ENCODE peak calls at places on chromosomes 5 and 9, in seven cellular contexts. One of them, this sample, is unnamed.

GRCh38 chr9:107994638-107995037 is 505.1 kb upstream of the KLF4 start:
- DNase-seq in GF-D8: no peak
- DNase-seq in activated CD8-positive, alpha-beta memory T cell treated with anti-CD3 and anti-CD28 coated beads, Interleukin-2, amount 50 U/mL, for 48 hours: no peak
- DNase-seq in HL-60: no peak
- DNase-seq in stimulated activated CD4-positive, alpha-beta T cell treated with anti-CD3 and anti-CD28 coated beads, TNF-alpha, amount 100 ng/mL, for 24 hours: no peak
- DNase-seq in NCI-H1694: no peak
- DNase-seq in fibroblast of mammary gland: peak
- DNase-seq in this sample: no peak

GRCh38 chr5:116613445-116613844 is 38.8 kb upstream of the SEMA6A start:
- DNase-seq in fibroblast of mammary gland: no peak
- DNase-seq in stimulated activated CD4-positive, alpha-beta T cell treated with anti-CD3 and anti-CD28 coated beads, TNF-alpha, amount 100 ng/mL, for 24 hours: no peak
- DNase-seq in activated CD8-positive, alpha-beta memory T cell treated with anti-CD3 and anti-CD28 coated beads, Interleukin-2, amount 50 U/mL, for 48 hours: no peak
- DNase-seq in GF-D8: no peak
- DNase-seq in HL-60: no peak
- DNase-seq in NCI-H1694: no peak
- DNase-seq in this sample: no peak

GRCh38 chr9:113907282-113907681 is 31.2 kb downstream of the ZNF618 start:
- DNase-seq in GF-D8: no peak
- DNase-seq in fibroblast of mammary gland: no peak
- DNase-seq in NCI-H1694: no peak
- DNase-seq in stimulated activated CD4-positive, alpha-beta T cell treated with anti-CD3 and anti-CD28 coated beads, TNF-alpha, amount 100 ng/mL, for 24 hours: no peak
- DNase-seq in HL-60: no peak
- DNase-seq in activated CD8-positive, alpha-beta memory T cell treated with anti-CD3 and anti-CD28 coated beads, Interleukin-2, amount 50 U/mL, for 48 hours: peak
- DNase-seq in this sample: no peak

GRCh38 chr5:61202213-61202612 is 39.9 kb upstream of the SMIM15 start:
- DNase-seq in activated CD8-positive, alpha-beta memory T cell treated with anti-CD3 and anti-CD28 coated beads, Interleukin-2, amount 50 U/mL, for 48 hours: no peak
- DNase-seq in GF-D8: no peak
- DNase-seq in NCI-H1694: no peak
- DNase-seq in stimulated activated CD4-positive, alpha-beta T cell treated with anti-CD3 and anti-CD28 coated beads, TNF-alpha, amount 100 ng/mL, for 24 hours: no peak
- DNase-seq in fibroblast of mammary gland: peak
- DNase-seq in HL-60: no peak
- DNase-seq in this sample: no peak

GRCh38 chr5:117719413-117719812 is 1144.8 kb upstream of the SEMA6A start:
- DNase-seq in fibroblast of mammary gland: no peak
- DNase-seq in HL-60: no peak
- DNase-seq in GF-D8: no peak
- DNase-seq in activated CD8-positive, alpha-beta memory T cell treated with anti-CD3 and anti-CD28 coated beads, Interleukin-2, amount 50 U/mL, for 48 hours: no peak
- DNase-seq in NCI-H1694: no peak
- DNase-seq in stimulated activated CD4-positive, alpha-beta T cell treated with anti-CD3 and anti-CD28 coated beads, TNF-alpha, amount 100 ng/mL, for 24 hours: no peak
- DNase-seq in this sample: no peak

GRCh38 chr5:96661101-96661840 is 905 bp upstream of the CAST start:
- DNase-seq in fibroblast of mammary gland: peak
- DNase-seq in HL-60: peak
- DNase-seq in NCI-H1694: no peak
- DNase-seq in stimulated activated CD4-positive, alpha-beta T cell treated with anti-CD3 and anti-CD28 coated beads, TNF-alpha, amount 100 ng/mL, for 24 hours: peak
- DNase-seq in GF-D8: no peak
- DNase-seq in activated CD8-positive, alpha-beta memory T cell treated with anti-CD3 and anti-CD28 coated beads, Interleukin-2, amount 50 U/mL, for 48 hours: peak
- DNase-seq in this sample: peak

GRCh38 chr9:81490605-81491331 is 198.6 kb downstream of the TLE1 start:
- DNase-seq in stimulated activated CD4-positive, alpha-beta T cell treated with anti-CD3 and anti-CD28 coated beads, TNF-alpha, amount 100 ng/mL, for 24 hours: no peak
- DNase-seq in fibroblast of mammary gland: peak
- DNase-seq in activated CD8-positive, alpha-beta memory T cell treated with anti-CD3 and anti-CD28 coated beads, Interleukin-2, amount 50 U/mL, for 48 hours: no peak
- DNase-seq in NCI-H1694: no peak
- DNase-seq in GF-D8: no peak
- DNase-seq in HL-60: no peak
- DNase-seq in this sample: no peak

GRCh38 chr9:69193685-69194032 is 19.6 kb downstream of the TJP2 start:
- DNase-seq in HL-60: no peak
- DNase-seq in fibroblast of mammary gland: no peak
- DNase-seq in stimulated activated CD4-positive, alpha-beta T cell treated with anti-CD3 and anti-CD28 coated beads, TNF-alpha, amount 100 ng/mL, for 24 hours: no peak
- DNase-seq in activated CD8-positive, alpha-beta memory T cell treated with anti-CD3 and anti-CD28 coated beads, Interleukin-2, amount 50 U/mL, for 48 hours: no peak
- DNase-seq in NCI-H1694: no peak
- DNase-seq in GF-D8: no peak
- DNase-seq in this sample: no peak

GRCh38 chr5:92402045-92402444 is 1018.9 kb upstream of the ARRDC3 start:
- DNase-seq in GF-D8: no peak
- DNase-seq in activated CD8-positive, alpha-beta memory T cell treated with anti-CD3 and anti-CD28 coated beads, Interleukin-2, amount 50 U/mL, for 48 hours: no peak
- DNase-seq in HL-60: no peak
- DNase-seq in NCI-H1694: no peak
- DNase-seq in fibroblast of mammary gland: peak
- DNase-seq in stimulated activated CD4-positive, alpha-beta T cell treated with anti-CD3 and anti-CD28 coated beads, TNF-alpha, amount 100 ng/mL, for 24 hours: no peak
- DNase-seq in this sample: no peak

GRCh38 chr9:112437406-112437805 is 49.2 kb upstream of the KIAA1958 start:
- DNase-seq in fibroblast of mammary gland: no peak
- DNase-seq in GF-D8: no peak
- DNase-seq in NCI-H1694: no peak
- DNase-seq in activated CD8-positive, alpha-beta memory T cell treated with anti-CD3 and anti-CD28 coated beads, Interleukin-2, amount 50 U/mL, for 48 hours: no peak
- DNase-seq in HL-60: no peak
- DNase-seq in stimulated activated CD4-positive, alpha-beta T cell treated with anti-CD3 and anti-CD28 coated beads, TNF-alpha, amount 100 ng/mL, for 24 hours: no peak
- DNase-seq in this sample: no peak

GRCh38 chr5:6886866-6887265 is 173.6 kb downstream of the TENT4A start:
- DNase-seq in stimulated activated CD4-positive, alpha-beta T cell treated with anti-CD3 and anti-CD28 coated beads, TNF-alpha, amount 100 ng/mL, for 24 hours: no peak
- DNase-seq in HL-60: peak
- DNase-seq in activated CD8-positive, alpha-beta memory T cell treated with anti-CD3 and anti-CD28 coated beads, Interleukin-2, amount 50 U/mL, for 48 hours: no peak
- DNase-seq in NCI-H1694: no peak
- DNase-seq in GF-D8: peak
- DNase-seq in fibroblast of mammary gland: no peak
- DNase-seq in this sample: no peak

GRCh38 chr9:16052146-16052545 is 499.3 kb downstream of the CCDC171 start:
- DNase-seq in activated CD8-positive, alpha-beta memory T cell treated with anti-CD3 and anti-CD28 coated beads, Interleukin-2, amount 50 U/mL, for 48 hours: no peak
- DNase-seq in NCI-H1694: no peak
- DNase-seq in GF-D8: no peak
- DNase-seq in stimulated activated CD4-positive, alpha-beta T cell treated with anti-CD3 and anti-CD28 coated beads, TNF-alpha, amount 100 ng/mL, for 24 hours: no peak
- DNase-seq in HL-60: no peak
- DNase-seq in fibroblast of mammary gland: no peak
- DNase-seq in this sample: no peak

GRCh38 chr9:130359819-130360218 is 84.9 kb upstream of the ASS1 start:
- DNase-seq in fibroblast of mammary gland: no peak
- DNase-seq in activated CD8-positive, alpha-beta memory T cell treated with anti-CD3 and anti-CD28 coated beads, Interleukin-2, amount 50 U/mL, for 48 hours: no peak
- DNase-seq in stimulated activated CD4-positive, alpha-beta T cell treated with anti-CD3 and anti-CD28 coated beads, TNF-alpha, amount 100 ng/mL, for 24 hours: no peak
- DNase-seq in NCI-H1694: no peak
- DNase-seq in GF-D8: no peak
- DNase-seq in HL-60: no peak
- DNase-seq in this sample: no peak

GRCh38 chr5:72584466-72584865 is 77.3 kb upstream of the ZNF366 start:
- DNase-seq in activated CD8-positive, alpha-beta memory T cell treated with anti-CD3 and anti-CD28 coated beads, Interleukin-2, amount 50 U/mL, for 48 hours: no peak
- DNase-seq in HL-60: no peak
- DNase-seq in stimulated activated CD4-positive, alpha-beta T cell treated with anti-CD3 and anti-CD28 coated beads, TNF-alpha, amount 100 ng/mL, for 24 hours: no peak
- DNase-seq in NCI-H1694: no peak
- DNase-seq in GF-D8: no peak
- DNase-seq in fibroblast of mammary gland: peak
- DNase-seq in this sample: no peak

GRCh38 chr5:141914154-141914743 is 9.4 kb upstream of the DELE1 start:
- DNase-seq in stimulated activated CD4-positive, alpha-beta T cell treated with anti-CD3 and anti-CD28 coated beads, TNF-alpha, amount 100 ng/mL, for 24 hours: peak
- DNase-seq in NCI-H1694: no peak
- DNase-seq in activated CD8-positive, alpha-beta memory T cell treated with anti-CD3 and anti-CD28 coated beads, Interleukin-2, amount 50 U/mL, for 48 hours: peak
- DNase-seq in HL-60: peak
- DNase-seq in fibroblast of mammary gland: no peak
- DNase-seq in GF-D8: peak
- DNase-seq in this sample: no peak

GRCh38 chr5:170144286-170145023 is 38.8 kb downstream of the FOXI1 start:
- DNase-seq in GF-D8: no peak
- DNase-seq in NCI-H1694: no peak
- DNase-seq in fibroblast of mammary gland: no peak
- DNase-seq in HL-60: no peak
- DNase-seq in activated CD8-positive, alpha-beta memory T cell treated with anti-CD3 and anti-CD28 coated beads, Interleukin-2, amount 50 U/mL, for 48 hours: peak
- DNase-seq in stimulated activated CD4-positive, alpha-beta T cell treated with anti-CD3 and anti-CD28 coated beads, TNF-alpha, amount 100 ng/mL, for 24 hours: no peak
- DNase-seq in this sample: no peak

GRCh38 chr5:53397141-53397794 is 83.2 kb upstream of the FST start:
- DNase-seq in fibroblast of mammary gland: peak
- DNase-seq in activated CD8-positive, alpha-beta memory T cell treated with anti-CD3 and anti-CD28 coated beads, Interleukin-2, amount 50 U/mL, for 48 hours: no peak
- DNase-seq in stimulated activated CD4-positive, alpha-beta T cell treated with anti-CD3 and anti-CD28 coated beads, TNF-alpha, amount 100 ng/mL, for 24 hours: no peak
- DNase-seq in NCI-H1694: no peak
- DNase-seq in GF-D8: no peak
- DNase-seq in HL-60: no peak
- DNase-seq in this sample: no peak

GRCh38 chr9:134190232-134191121 is 26.1 kb upstream of the RNU6ATAC start:
- DNase-seq in HL-60: no peak
- DNase-seq in GF-D8: no peak
- DNase-seq in fibroblast of mammary gland: no peak
- DNase-seq in activated CD8-positive, alpha-beta memory T cell treated with anti-CD3 and anti-CD28 coated beads, Interleukin-2, amount 50 U/mL, for 48 hours: no peak
- DNase-seq in stimulated activated CD4-positive, alpha-beta T cell treated with anti-CD3 and anti-CD28 coated beads, TNF-alpha, amount 100 ng/mL, for 24 hours: no peak
- DNase-seq in NCI-H1694: no peak
- DNase-seq in this sample: peak

GRCh38 chr9:92894711-92895362 is 17.0 kb upstream of the ZNF484 start:
- DNase-seq in stimulated activated CD4-positive, alpha-beta T cell treated with anti-CD3 and anti-CD28 coated beads, TNF-alpha, amount 100 ng/mL, for 24 hours: no peak
- DNase-seq in NCI-H1694: no peak
- DNase-seq in HL-60: no peak
- DNase-seq in fibroblast of mammary gland: no peak
- DNase-seq in activated CD8-positive, alpha-beta memory T cell treated with anti-CD3 and anti-CD28 coated beads, Interleukin-2, amount 50 U/mL, for 48 hours: no peak
- DNase-seq in GF-D8: no peak
- DNase-seq in this sample: no peak

GRCh38 chr5:101860563-101860962 is 435.5 kb downstream of the SLCO4C1 start:
- DNase-seq in activated CD8-positive, alpha-beta memory T cell treated with anti-CD3 and anti-CD28 coated beads, Interleukin-2, amount 50 U/mL, for 48 hours: no peak
- DNase-seq in HL-60: no peak
- DNase-seq in NCI-H1694: no peak
- DNase-seq in stimulated activated CD4-positive, alpha-beta T cell treated with anti-CD3 and anti-CD28 coated beads, TNF-alpha, amount 100 ng/mL, for 24 hours: no peak
- DNase-seq in fibroblast of mammary gland: no peak
- DNase-seq in GF-D8: no peak
- DNase-seq in this sample: no peak

GRCh38 chr5:135332519-135333150 is 66.4 kb downstream of the MACROH2A1 start:
- DNase-seq in fibroblast of mammary gland: peak
- DNase-seq in GF-D8: peak
- DNase-seq in HL-60: peak
- DNase-seq in stimulated activated CD4-positive, alpha-beta T cell treated with anti-CD3 and anti-CD28 coated beads, TNF-alpha, amount 100 ng/mL, for 24 hours: no peak
- DNase-seq in activated CD8-positive, alpha-beta memory T cell treated with anti-CD3 and anti-CD28 coated beads, Interleukin-2, amount 50 U/mL, for 48 hours: no peak
- DNase-seq in NCI-H1694: peak
- DNase-seq in this sample: no peak

GRCh38 chr9:128254855-128255759 is 20.7 kb downstream of the GOLGA2 start:
- DNase-seq in activated CD8-positive, alpha-beta memory T cell treated with anti-CD3 and anti-CD28 coated beads, Interleukin-2, amount 50 U/mL, for 48 hours: peak
- DNase-seq in fibroblast of mammary gland: peak
- DNase-seq in NCI-H1694: peak
- DNase-seq in stimulated activated CD4-positive, alpha-beta T cell treated with anti-CD3 and anti-CD28 coated beads, TNF-alpha, amount 100 ng/mL, for 24 hours: peak
- DNase-seq in HL-60: peak
- DNase-seq in GF-D8: no peak
- DNase-seq in this sample: peak

GRCh38 chr9:20148416-20148815 is 359.6 kb upstream of the SLC24A2 start:
- DNase-seq in stimulated activated CD4-positive, alpha-beta T cell treated with anti-CD3 and anti-CD28 coated beads, TNF-alpha, amount 100 ng/mL, for 24 hours: no peak
- DNase-seq in NCI-H1694: no peak
- DNase-seq in activated CD8-positive, alpha-beta memory T cell treated with anti-CD3 and anti-CD28 coated beads, Interleukin-2, amount 50 U/mL, for 48 hours: no peak
- DNase-seq in HL-60: no peak
- DNase-seq in fibroblast of mammary gland: no peak
- DNase-seq in GF-D8: no peak
- DNase-seq in this sample: no peak

GRCh38 chr9:88425538-88425950 is 37.3 kb downstream of the SPIN1 start:
- DNase-seq in fibroblast of mammary gland: peak
- DNase-seq in stimulated activated CD4-positive, alpha-beta T cell treated with anti-CD3 and anti-CD28 coated beads, TNF-alpha, amount 100 ng/mL, for 24 hours: no peak
- DNase-seq in activated CD8-positive, alpha-beta memory T cell treated with anti-CD3 and anti-CD28 coated beads, Interleukin-2, amount 50 U/mL, for 48 hours: no peak
- DNase-seq in GF-D8: no peak
- DNase-seq in NCI-H1694: no peak
- DNase-seq in HL-60: peak
- DNase-seq in this sample: no peak

GRCh38 chr9:89339807-89340206 is 21.5 kb downstream of the SECISBP2 start:
- DNase-seq in stimulated activated CD4-positive, alpha-beta T cell treated with anti-CD3 and anti-CD28 coated beads, TNF-alpha, amount 100 ng/mL, for 24 hours: no peak
- DNase-seq in fibroblast of mammary gland: no peak
- DNase-seq in GF-D8: no peak
- DNase-seq in activated CD8-positive, alpha-beta memory T cell treated with anti-CD3 and anti-CD28 coated beads, Interleukin-2, amount 50 U/mL, for 48 hours: no peak
- DNase-seq in NCI-H1694: no peak
- DNase-seq in HL-60: no peak
- DNase-seq in this sample: no peak

GRCh38 chr5:43401827-43402226 is 10.4 kb downstream of the CCL28 start:
- DNase-seq in HL-60: peak
- DNase-seq in activated CD8-positive, alpha-beta memory T cell treated with anti-CD3 and anti-CD28 coated beads, Interleukin-2, amount 50 U/mL, for 48 hours: no peak
- DNase-seq in NCI-H1694: no peak
- DNase-seq in GF-D8: no peak
- DNase-seq in stimulated activated CD4-positive, alpha-beta T cell treated with anti-CD3 and anti-CD28 coated beads, TNF-alpha, amount 100 ng/mL, for 24 hours: no peak
- DNase-seq in fibroblast of mammary gland: peak
- DNase-seq in this sample: no peak

GRCh38 chr5:175816348-175816747 is 55.0 kb upstream of the CPLX2 start:
- DNase-seq in NCI-H1694: no peak
- DNase-seq in fibroblast of mammary gland: no peak
- DNase-seq in HL-60: no peak
- DNase-seq in activated CD8-positive, alpha-beta memory T cell treated with anti-CD3 and anti-CD28 coated beads, Interleukin-2, amount 50 U/mL, for 48 hours: no peak
- DNase-seq in GF-D8: no peak
- DNase-seq in stimulated activated CD4-positive, alpha-beta T cell treated with anti-CD3 and anti-CD28 coated beads, TNF-alpha, amount 100 ng/mL, for 24 hours: no peak
- DNase-seq in this sample: no peak

GRCh38 chr9:88536951-88537742 is 2.2 kb downstream of the NXNL2 start:
- DNase-seq in HL-60: no peak
- DNase-seq in NCI-H1694: no peak
- DNase-seq in GF-D8: no peak
- DNase-seq in stimulated activated CD4-positive, alpha-beta T cell treated with anti-CD3 and anti-CD28 coated beads, TNF-alpha, amount 100 ng/mL, for 24 hours: no peak
- DNase-seq in activated CD8-positive, alpha-beta memory T cell treated with anti-CD3 and anti-CD28 coated beads, Interleukin-2, amount 50 U/mL, for 48 hours: no peak
- DNase-seq in fibroblast of mammary gland: no peak
- DNase-seq in this sample: no peak

GRCh38 chr9:116605060-116605459 is 82.0 kb upstream of the TRIM32 start:
- DNase-seq in fibroblast of mammary gland: no peak
- DNase-seq in GF-D8: no peak
- DNase-seq in NCI-H1694: no peak
- DNase-seq in HL-60: no peak
- DNase-seq in stimulated activated CD4-positive, alpha-beta T cell treated with anti-CD3 and anti-CD28 coated beads, TNF-alpha, amount 100 ng/mL, for 24 hours: no peak
- DNase-seq in activated CD8-positive, alpha-beta memory T cell treated with anti-CD3 and anti-CD28 coated beads, Interleukin-2, amount 50 U/mL, for 48 hours: no peak
- DNase-seq in this sample: no peak

GRCh38 chr5:108531367-108532211 is 149.7 kb upstream of the FBXL17 start:
- DNase-seq in HL-60: no peak
- DNase-seq in stimulated activated CD4-positive, alpha-beta T cell treated with anti-CD3 and anti-CD28 coated beads, TNF-alpha, amount 100 ng/mL, for 24 hours: no peak
- DNase-seq in NCI-H1694: no peak
- DNase-seq in GF-D8: no peak
- DNase-seq in activated CD8-positive, alpha-beta memory T cell treated with anti-CD3 and anti-CD28 coated beads, Interleukin-2, amount 50 U/mL, for 48 hours: no peak
- DNase-seq in fibroblast of mammary gland: no peak
- DNase-seq in this sample: no peak

GRCh38 chr5:100772548-100772947 is 130.5 kb downstream of the ST8SIA4 start:
- DNase-seq in fibroblast of mammary gland: no peak
- DNase-seq in stimulated activated CD4-positive, alpha-beta T cell treated with anti-CD3 and anti-CD28 coated beads, TNF-alpha, amount 100 ng/mL, for 24 hours: no peak
- DNase-seq in NCI-H1694: no peak
- DNase-seq in HL-60: no peak
- DNase-seq in activated CD8-positive, alpha-beta memory T cell treated with anti-CD3 and anti-CD28 coated beads, Interleukin-2, amount 50 U/mL, for 48 hours: no peak
- DNase-seq in GF-D8: no peak
- DNase-seq in this sample: no peak

GRCh38 chr9:126439402-126439765 is 112.8 kb downstream of the MVB12B start:
- DNase-seq in NCI-H1694: no peak
- DNase-seq in activated CD8-positive, alpha-beta memory T cell treated with anti-CD3 and anti-CD28 coated beads, Interleukin-2, amount 50 U/mL, for 48 hours: no peak
- DNase-seq in GF-D8: no peak
- DNase-seq in HL-60: no peak
- DNase-seq in stimulated activated CD4-positive, alpha-beta T cell treated with anti-CD3 and anti-CD28 coated beads, TNF-alpha, amount 100 ng/mL, for 24 hours: no peak
- DNase-seq in fibroblast of mammary gland: peak
- DNase-seq in this sample: no peak

GRCh38 chr9:99823392-99824377 is 2.0 kb downstream of the NR4A3 start:
- DNase-seq in NCI-H1694: no peak
- DNase-seq in GF-D8: no peak
- DNase-seq in activated CD8-positive, alpha-beta memory T cell treated with anti-CD3 and anti-CD28 coated beads, Interleukin-2, amount 50 U/mL, for 48 hours: peak
- DNase-seq in stimulated activated CD4-positive, alpha-beta T cell treated with anti-CD3 and anti-CD28 coated beads, TNF-alpha, amount 100 ng/mL, for 24 hours: peak
- DNase-seq in fibroblast of mammary gland: peak
- DNase-seq in HL-60: peak
- DNase-seq in this sample: peak

This sample was measured in activated effector memory CD4-positive, alpha-beta T cell treated with anti-CD3 and anti-CD28 coated beads, Interleukin-2, amount 50 U/mL, for 16 hours.